ENCODE peak calls at places on chromosomes 5 and 9, in seven cellular contexts. S, L, T, C, H, M and N are unnamed samples.

GRCh38 chr9:88532320-88532719 is 2.7 kb upstream of the NXNL2 start:
- DNase-seq in S (peak), T (no peak), H (no peak), L (no peak), C (no peak), M (no peak), N (peak)

GRCh38 chr5:77670526-77670925 is 32.0 kb upstream of the OTP start:
- DNase-seq in T (no peak), L (no peak), H (no peak), C (no peak), S (no peak), M (no peak), N (no peak)

GRCh38 chr5:98768160-98769005 is 5.1 kb upstream of the RGMB start:
- DNase-seq in L (peak), C (peak), M (no peak), H (peak), S (peak), T (no peak), N (no peak)

GRCh38 chr5:167821669-167822068 is 469.8 kb upstream of the WWC1 start:
- DNase-seq in L (no peak), S (no peak), M (no peak), H (no peak), T (no peak), C (no peak), N (no peak)

GRCh38 chr9:114084282-114085073 is 6.4 kb upstream of the AMBP start:
- DNase-seq in C (no peak), M (no peak), S (no peak), H (no peak), T (no peak), L (no peak), N (no peak)

GRCh38 chr5:150034677-150035076 is 34.1 kb downstream of the HMGXB3 start:
- DNase-seq in C (no peak), H (no peak), L (no peak), T (no peak), S (no peak), M (no peak), N (no peak)

GRCh38 chr5:71719092-71719964 is at the start of gene CARTPT:
- DNase-seq in M (no peak), L (no peak), C (peak), T (no peak), H (peak), S (peak), N (peak)

GRCh38 chr9:16058131-16058549 is 505.3 kb downstream of the CCDC171 start:
- DNase-seq in L (no peak), M (no peak), S (no peak), H (no peak), C (no peak), T (no peak), N (no peak)

GRCh38 chr5:174798411-174798930 is 74.1 kb downstream of the MSX2 start:
- DNase-seq in S (no peak), L (no peak), T (no peak), M (no peak), C (peak), H (no peak), N (no peak)

GRCh38 chr9:88387035-88387732 is 1.1 kb upstream of the SPIN1 start:
- DNase-seq in T (peak), L (peak), S (no peak), M (no peak), H (peak), C (no peak), N (peak)

GRCh38 chr5:78927657-78928282 is 57.3 kb downstream of the ARSB start:
- DNase-seq in H (no peak), C (no peak), T (peak), S (peak), L (peak), M (no peak), N (no peak)

GRCh38 chr9:94900222-94901018 is 173.9 kb downstream of the AOPEP start:
- DNase-seq in H (no peak), L (no peak), T (no peak), C (no peak), M (no peak), S (peak), N (no peak)

GRCh38 chr9:23117621-23118020 is 671.0 kb downstream of the DMRTA1 start:
- DNase-seq in M (no peak), L (no peak), S (no peak), C (no peak), T (no peak), H (no peak), N (no peak)

DNA sequence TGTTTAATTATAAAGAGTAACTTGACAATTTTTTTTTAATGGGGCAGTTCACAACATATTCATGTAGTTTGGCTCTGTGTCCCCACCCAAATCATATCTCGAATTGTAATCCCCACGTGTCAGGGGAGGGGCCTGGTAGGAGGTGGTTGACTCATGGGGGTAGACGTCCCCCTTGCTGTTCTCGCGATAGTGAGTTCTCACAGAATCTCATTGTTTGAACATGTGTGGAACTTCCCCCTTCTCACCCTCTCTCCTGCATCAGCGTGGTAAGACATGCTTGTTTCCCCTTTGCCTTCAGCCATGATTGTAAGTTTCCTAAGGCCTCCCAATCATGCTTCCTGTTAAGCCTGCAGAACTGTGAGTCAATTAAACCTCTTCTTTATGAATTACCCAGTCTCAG is 40.7 kb downstream of the FBXW11 start:
- DNase-seq in L (no peak), T (no peak), M (no peak), H (no peak), C (no peak), S (no peak), N (no peak)
- TF ChIP-seq JUND in L (no peak), T (no peak), M (no peak), H (no peak), C (no peak), S (no peak), N (no peak)

GRCh38 chr9:106893088-106893487 is 30.1 kb downstream of the ZNF462 start:
- DNase-seq in T (peak), S (no peak), H (no peak), L (no peak), M (no peak), C (no peak), N (no peak)
- TF ChIP-seq JUND in T (peak), S (no peak), H (no peak), L (no peak), M (no peak), C (peak), N (no peak)

DNA sequence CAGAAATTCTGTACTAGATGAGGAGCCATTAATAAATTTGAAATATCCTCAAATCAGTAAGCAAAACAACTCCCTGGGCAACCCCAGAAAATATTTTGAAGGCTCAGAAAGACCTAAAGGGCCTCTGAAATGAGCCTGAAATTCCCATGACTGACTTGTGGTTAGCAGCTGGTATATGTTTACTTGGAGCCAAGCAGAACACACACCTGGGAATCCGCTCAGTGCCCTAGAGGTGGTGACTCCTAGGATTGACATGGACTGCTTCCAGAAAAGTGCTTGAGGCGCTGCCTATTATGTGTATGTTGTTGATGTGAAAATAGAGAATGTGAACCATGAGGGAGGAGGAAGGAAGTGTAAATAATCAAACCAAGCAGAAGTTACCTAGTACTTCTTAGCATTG is 14.7 kb downstream of the RFK start:
- DNase-seq in H (no peak), M (no peak), S (no peak), T (no peak), C (no peak), L (no peak), N (peak)
- TF ChIP-seq JUND in H (no peak), M (no peak), S (no peak), T (no peak), C (no peak), L (no peak), N (no peak)

GRCh38 chr9:103068666-103069207 is 73.6 kb downstream of the CYLC2 start:
- DNase-seq in M (no peak), L (no peak), C (no peak), T (no peak), S (no peak), H (no peak), N (no peak)
- TF ChIP-seq JUND in M (no peak), L (no peak), C (no peak), T (no peak), S (no peak), H (no peak), N (no peak)